ENCODE peak calls at places on chromosomes 11 and 22, in seven cellular contexts. N is naive thymus-derived CD4-positive, alpha-beta T cell; M is T follicular helper cell; G is prostate gland; A is astrocyte of the spinal cord; K is A673; H is activated CD4-positive, alpha-beta memory T cell treated with anti-CD3 and anti-CD28 coated beads, Interleukin-2, amount 10 ng/mL, durations not matched to agents 7 days and 5 days. W is an unnamed sample.

GRCh38 chr11:115990004-115990447 is 485.8 kb upstream of the CADM1 start:
- DNase-seq in N (no peak), M (no peak), G (no peak), A (no peak), K (peak; percentile 18), H (no peak), W (no peak)

GRCh38 chr11:23288001-23288783 is 427.9 kb upstream of the CCDC179 start:
- DNase-seq in N (no peak), M (no peak), G (no peak), A (peak; percentile 49), K (no peak), H (no peak), W (no peak)

GRCh38 chr11:62543680-62544444 is 2.7 kb downstream of the AHNAK start:
- DNase-seq in N (no peak), M (no peak), G (peak; percentile 25), A (no peak), K (no peak), H (no peak), W (no peak)

GRCh38 chr22:19843107-19843856 is 11.4 kb downstream of the GNB1L start:
- DNase-seq in N (no peak), M (no peak), G (no peak), A (no peak), K (no peak), H (no peak), W (no peak)

GRCh38 chr11:8283510-8284272 is 20.0 kb upstream of the LMO1 start:
- DNase-seq in N (no peak), M (no peak), G (no peak), A (no peak), K (no peak), H (no peak), W (no peak)

GRCh38 chr22:48049116-48049515 is 1286.7 kb downstream of the TBC1D22A start:
- DNase-seq in N (no peak), M (no peak), G (no peak), A (no peak), K (no peak), H (no peak), W (no peak)

GRCh38 chr22:38569181-38569971 is 607 bp downstream of the DMC1 start:
- DNase-seq in N (no peak), M (no peak), G (no peak), A (no peak), K (no peak), H (no peak), W (no peak)

GRCh38 chr22:31620756-31621480 is 41.1 kb downstream of the PISD start:
- DNase-seq in N (no peak), M (no peak), G (no peak), A (no peak), K (no peak), H (no peak), W (no peak)

GRCh38 chr11:68806931-68807844 is 34.5 kb downstream of the CPT1A start:
- DNase-seq in N (no peak), M (no peak), G (no peak), A (peak; percentile 77), K (no peak), H (no peak), W (no peak)

GRCh38 chr11:429931-430456 is 11.8 kb downstream of the ANO9 start:
- DNase-seq in N (no peak), M (no peak), G (no peak), A (no peak), K (no peak), H (no peak), W (no peak)

GRCh38 chr11:9717719-9718118 is 53.8 kb downstream of the SWAP70 start:
- DNase-seq in N (no peak), M (no peak), G (no peak), A (no peak), K (peak; percentile 21), H (no peak), W (no peak)

GRCh38 chr11:33616552-33616951 is 84.1 kb downstream of the C11orf91 start:
- DNase-seq in N (no peak), M (no peak), G (no peak), A (peak; percentile 65), K (no peak), H (no peak), W (no peak)

GRCh38 chr11:67644472-67645418 is 5.2 kb upstream of the TBX10 start:
- DNase-seq in N (no peak), M (no peak), G (no peak), A (no peak), K (no peak), H (no peak), W (no peak)

GRCh38 chr11:1834132-1834610 is 619 bp upstream of the SYT8 start:
- DNase-seq in N (no peak), M (no peak), G (peak; percentile 89), A (no peak), K (no peak), H (no peak), W (no peak)

GRCh38 chr11:76769071-76769560 is 14.0 kb upstream of the TSKU start:
- DNase-seq in N (no peak), M (no peak), G (no peak), A (peak; percentile 54), K (peak; percentile 78), H (no peak), W (no peak)

GRCh38 chr22:44119669-44120313 is 60.9 kb upstream of the PARVG start:
- DNase-seq in N (no peak), M (no peak), G (no peak), A (no peak), K (no peak), H (no peak), W (no peak)

GRCh38 chr11:38163526-38163925 is 1565.5 kb upstream of the RAG2 start:
- DNase-seq in N (no peak), M (no peak), G (no peak), A (no peak), K (no peak), H (no peak), W (no peak)

GRCh38 chr22:48450188-48450825 is 1377.4 kb downstream of the BRD1 start:
- DNase-seq in N (no peak), M (no peak), G (no peak), A (no peak), K (no peak), H (no peak), W (no peak)

GRCh38 chr22:28260619-28261018 is 341.6 kb upstream of the PITPNB start:
- DNase-seq in N (no peak), M (no peak), G (no peak), A (no peak), K (no peak), H (no peak), W (no peak)

GRCh38 chr11:11336664-11337063 is 16.4 kb downstream of the CSNK2A3 start:
- DNase-seq in N (no peak), M (no peak), G (no peak), A (no peak), K (no peak), H (no peak), W (no peak)

GRCh38 chr11:34191592-34191991 is 86.2 kb downstream of the NAT10 start:
- DNase-seq in N (no peak), M (no peak), G (no peak), A (no peak), K (no peak), H (no peak), W (no peak)

GRCh38 chr22:24772493-24773220 is 1.9 kb downstream of the PIWIL3 start:
- DNase-seq in N (no peak), M (no peak), G (no peak), A (peak; percentile 29), K (peak; percentile 64), H (no peak), W (no peak)

GRCh38 chr22:29617922-29618629 is 14.6 kb downstream of the NF2 start:
- DNase-seq in N (no peak), M (no peak), G (no peak), A (peak; percentile 43), K (no peak), H (no peak), W (no peak)

GRCh38 chr11:76782526-76783293 is 446 bp upstream of the TSKU start:
- DNase-seq in N (no peak), M (no peak), G (peak; percentile 83), A (peak; percentile 98), K (peak; percentile 99), H (peak; percentile 72), W (no peak)

GRCh38 chr11:32068134-32068533 is 22.7 kb upstream of the RCN1 start:
- DNase-seq in N (no peak), M (no peak), G (no peak), A (peak; percentile 20), K (no peak), H (no peak), W (no peak)

GRCh38 chr11:107705027-107705426 is 6.8 kb downstream of the SLN start:
- DNase-seq in N (no peak), M (no peak), G (no peak), A (peak; percentile 90), K (no peak), H (no peak), W (no peak)

GRCh38 chr11:16049611-16050010 is 306.7 kb downstream of the SOX6 start:
- DNase-seq in N (no peak), M (no peak), G (no peak), A (no peak), K (no peak), H (no peak), W (no peak)

GRCh38 chr11:128052912-128053641 is 534.3 kb downstream of the ETS1 start:
- DNase-seq in N (peak; percentile 47), M (no peak), G (no peak), A (peak; percentile 84), K (peak; percentile 91), H (no peak), W (peak; percentile 35)

GRCh38 chr11:2199466-2200341 is 28.1 kb upstream of the TH start:
- DNase-seq in N (no peak), M (no peak), G (no peak), A (no peak), K (no peak), H (no peak), W (no peak)

GRCh38 chr11:2178906-2179494 is 7.4 kb upstream of the TH start:
- DNase-seq in N (no peak), M (no peak), G (no peak), A (peak; percentile 57), K (peak; percentile 15), H (no peak), W (no peak)

GRCh38 chr11:83801799-83802198 is 515.6 kb upstream of the CCDC90B start:
- DNase-seq in N (no peak), M (no peak), G (no peak), A (no peak), K (peak; percentile 42), H (no peak), W (no peak)

GRCh38 chr11:65642014-65642671 is 4.2 kb downstream of the SIPA1 start:
- DNase-seq in N (no peak), M (no peak), G (no peak), A (no peak), K (no peak), H (no peak), W (no peak)

GRCh38 chr22:32020117-32020516 is 22.9 kb upstream of the SLC5A1 start:
- DNase-seq in N (no peak), M (no peak), G (no peak), A (peak; percentile 82), K (no peak), H (no peak), W (no peak)

GRCh38 chr11:60924110-60924905 is at the start of gene TMEM132A:
- DNase-seq in N (peak; percentile 24), M (no peak), G (peak; percentile 53), A (peak; percentile 58), K (peak; percentile 91), H (no peak), W (peak; percentile 5)

GRCh38 chr11:60864856-60865513 is 2.4 kb upstream of the ZP1 start:
- DNase-seq in N (no peak), M (no peak), G (no peak), A (no peak), K (no peak), H (no peak), W (no peak)

GRCh38 chr11:119229736-119230135 is 23.6 kb downstream of the CBL start:
- DNase-seq in N (no peak), M (no peak), G (no peak), A (no peak), K (no peak), H (no peak), W (no peak)

GRCh38 chr11:116225236-116225635 is 547.6 kb downstream of the BUD13 start:
- DNase-seq in N (no peak), M (no peak), G (no peak), A (no peak), K (peak; percentile 6), H (no peak), W (no peak)

W was measured in immature natural killer cell.